ENCODE peak calls at places on chromosome 6, in seven cellular contexts. R, F, S, B, Q, M and J are unnamed samples.

GRCh38 chr6:52877168-52877567 is 32.3 kb downstream of the GSTA3 start:
- DNase-seq in Q (no peak), S (peak), M (no peak), B (no peak), F (no peak), R (no peak), J (no peak)

GRCh38 chr6:43887340-43887858 is 117.4 kb downstream of the VEGFA start:
- DNase-seq in Q (no peak), F (no peak), B (no peak), R (no peak), M (no peak), S (no peak), J (no peak)

GRCh38 chr6:25831532-25832306 is at the start of gene SLC17A1:
- DNase-seq in M (no peak), R (peak), B (no peak), S (no peak), Q (no peak), F (no peak), J (no peak)

GRCh38 chr6:34027445-34027936 is 118.4 kb downstream of the GRM4 start:
- DNase-seq in M (peak), B (peak), F (no peak), R (peak), Q (peak), S (peak), J (peak)

GRCh38 chr6:113149511-113149910 is 707.6 kb upstream of the MARCKS start:
- DNase-seq in B (no peak), R (no peak), Q (no peak), M (no peak), F (no peak), S (peak), J (no peak)

GRCh38 chr6:105926318-105926717 is 159.8 kb upstream of the PRDM1 start:
- DNase-seq in B (no peak), S (no peak), R (no peak), F (no peak), Q (no peak), M (no peak), J (no peak)

GRCh38 chr6:111872521-111873177 is 603 bp downstream of the FYN start:
- DNase-seq in F (peak), Q (peak), S (peak), R (peak), B (peak), M (peak), J (peak)

GRCh38 chr6:12331951-12332749 is 42.0 kb downstream of the EDN1 start:
- DNase-seq in Q (no peak), R (peak), S (peak), B (peak), M (no peak), F (no peak), J (no peak)

GRCh38 chr6:106496791-106497190 is 132.5 kb downstream of the RTN4IP1 start:
- DNase-seq in Q (no peak), B (no peak), M (no peak), F (no peak), S (no peak), R (no peak), J (no peak)

GRCh38 chr6:116500969-116501433 is 10.4 kb upstream of the CALHM5 start:
- DNase-seq in S (no peak), Q (no peak), F (no peak), R (peak), B (peak), M (no peak), J (no peak)

GRCh38 chr6:136742125-136742524 is 50.2 kb downstream of the MAP3K5 start:
- DNase-seq in S (no peak), R (no peak), M (no peak), B (no peak), F (no peak), Q (no peak), J (no peak)

GRCh38 chr6:162371133-162371532 is 356.4 kb downstream of the PRKN start:
- DNase-seq in R (no peak), F (no peak), M (no peak), Q (no peak), B (no peak), S (no peak), J (no peak)

GRCh38 chr6:24504642-24505586 is 10.1 kb downstream of the ALDH5A1 start:
- DNase-seq in M (no peak), B (peak), S (no peak), F (no peak), R (peak), Q (no peak), J (no peak)

GRCh38 chr6:2875840-2876207 is 27.3 kb downstream of the SERPINB9 start:
- DNase-seq in S (no peak), Q (peak), R (no peak), B (peak), F (no peak), M (peak), J (no peak)

GRCh38 chr6:92667843-92668242 is 751.5 kb downstream of the EPHA7 start:
- DNase-seq in Q (no peak), S (peak), B (no peak), R (no peak), M (no peak), F (no peak), J (no peak)

GRCh38 chr6:136719280-136720044 is 72.8 kb downstream of the MAP3K5 start:
- DNase-seq in Q (no peak), M (no peak), F (peak), S (no peak), B (no peak), R (no peak), J (no peak)

GRCh38 chr6:146542881-146543210 is 787 bp upstream of the RAB32 start:
- DNase-seq in B (no peak), S (no peak), M (no peak), R (no peak), Q (no peak), F (no peak), J (no peak)

GRCh38 chr6:113856011-113856551 is 1.1 kb upstream of the MARCKS start:
- DNase-seq in F (peak), M (peak), S (peak), R (peak), B (peak), Q (no peak), J (peak)

GRCh38 chr6:43584892-43585570 is 9.0 kb downstream of the POLH start:
- DNase-seq in S (no peak), B (no peak), F (no peak), M (no peak), R (no peak), Q (no peak), J (no peak)

GRCh38 chr6:158257781-158258180 is 54.5 kb upstream of the TULP4 start:
- DNase-seq in B (no peak), F (no peak), S (no peak), M (no peak), Q (no peak), R (no peak), J (no peak)

GRCh38 chr6:102488729-102489128 is 1095.2 kb downstream of the GRIK2 start:
- DNase-seq in F (no peak), M (no peak), B (no peak), Q (no peak), S (peak), R (no peak), J (no peak)

GRCh38 chr6:84902354-84902928 is 138.0 kb upstream of the TBX18 start:
- DNase-seq in S (no peak), B (no peak), F (no peak), Q (no peak), M (no peak), R (no peak), J (no peak)

GRCh38 chr6:36963451-36964290 is 9.1 kb downstream of the PI16 start:
- DNase-seq in M (no peak), B (no peak), S (peak), Q (peak), F (no peak), R (no peak), J (no peak)

GRCh38 chr6:33312361-33313104 is 1.3 kb downstream of the TAPBP start:
- DNase-seq in Q (peak), M (peak), S (peak), B (peak), F (peak), R (peak), J (peak)

GRCh38 chr6:44386364-44386928 is 1.1 kb upstream of the CDC5L start:
- DNase-seq in R (no peak), F (no peak), Q (no peak), B (peak), S (peak), M (no peak), J (no peak)

GRCh38 chr6:38671885-38672467 is 31.0 kb downstream of the GLO1 start:
- DNase-seq in M (peak), F (no peak), R (peak), Q (no peak), S (peak), B (peak), J (no peak)

GRCh38 chr6:25175656-25176055 is 103.5 kb upstream of the CARMIL1 start:
- DNase-seq in F (no peak), B (no peak), R (peak), S (no peak), Q (no peak), M (no peak), J (no peak)

GRCh38 chr6:110002676-110003075 is 24.6 kb downstream of the GPR6 start:
- DNase-seq in R (no peak), Q (no peak), F (no peak), S (no peak), B (no peak), M (no peak), J (no peak)

GRCh38 chr6:705047-705446 is 12.1 kb upstream of the EXOC2 start:
- DNase-seq in F (no peak), M (no peak), B (no peak), S (no peak), R (no peak), Q (no peak), J (no peak)

GRCh38 chr6:15555101-15556038 is 107.5 kb downstream of the DTNBP1 start:
- DNase-seq in F (no peak), M (no peak), Q (no peak), B (no peak), S (no peak), R (no peak), J (no peak)

GRCh38 chr6:54083301-54083700 is 27.9 kb upstream of the MLIP start:
- DNase-seq in R (no peak), M (no peak), F (no peak), S (no peak), B (no peak), Q (no peak), J (no peak)

GRCh38 chr6:2622683-2623082 is 128.0 kb downstream of the MYLK4 start:
- DNase-seq in S (peak), M (no peak), B (no peak), F (no peak), R (no peak), Q (peak), J (no peak)

GRCh38 chr6:134553941-134554340 is 236.0 kb upstream of the SGK1 start:
- DNase-seq in F (no peak), M (no peak), R (no peak), S (peak), Q (no peak), B (no peak), J (no peak)

GRCh38 chr6:36145495-36145894 is 15.2 kb downstream of the MAPK13 start:
- DNase-seq in B (no peak), Q (no peak), R (no peak), S (no peak), F (no peak), M (no peak), J (no peak)

GRCh38 chr6:26383624-26384417 is 913 bp downstream of the BTN2A2 start:
- DNase-seq in F (no peak), B (peak), M (no peak), R (peak), Q (no peak), S (peak), J (no peak)

GRCh38 chr6:106509420-106510089 is 119.7 kb downstream of the RTN4IP1 start:
- DNase-seq in S (no peak), Q (no peak), B (no peak), F (no peak), R (no peak), M (peak), J (no peak)

GRCh38 chr6:85111481-85112001 is 338.3 kb upstream of the NT5E start:
- DNase-seq in R (no peak), M (no peak), B (no peak), S (peak), Q (no peak), F (no peak), J (no peak)

GRCh38 chr6:46816626-46817025 is 23.4 kb downstream of the MEP1A start:
- DNase-seq in R (no peak), S (no peak), M (no peak), B (no peak), F (no peak), Q (no peak), J (no peak)

GRCh38 chr6:143957679-143958274 is 50.3 kb downstream of the PLAGL1 start:
- DNase-seq in S (no peak), B (no peak), R (no peak), M (no peak), F (no peak), Q (no peak), J (no peak)